ENCODE peak calls at places on chromosomes 3 and 15, in seven cellular contexts. One of them, this sample, is unnamed.

GRCh38 chr3:66904816-66905543 is 93.1 kb upstream of the KBTBD8 start:
- DNase-seq in CD8-positive, alpha-beta T cell: no peak
- DNase-seq in pancreas: no peak
- DNase-seq in upper lobe of right lung: no peak
- DNase-seq in fibroblast of lung: no peak
- DNase-seq in SK-N-SH: no peak
- DNase-seq in A549: no peak
- DNase-seq in this sample: no peak

GRCh38 chr3:126811530-126811929 is 107.5 kb downstream of the CHCHD6 start:
- DNase-seq in CD8-positive, alpha-beta T cell: no peak
- DNase-seq in pancreas: no peak
- DNase-seq in upper lobe of right lung: no peak
- DNase-seq in fibroblast of lung: peak
- DNase-seq in SK-N-SH: no peak
- DNase-seq in A549: no peak
- DNase-seq in this sample: no peak

GRCh38 chr3:196008929-196009328 is 73.0 kb downstream of the TFRC start:
- DNase-seq in CD8-positive, alpha-beta T cell: no peak
- DNase-seq in pancreas: no peak
- DNase-seq in upper lobe of right lung: no peak
- DNase-seq in fibroblast of lung: no peak
- DNase-seq in SK-N-SH: no peak
- DNase-seq in A549: no peak
- DNase-seq in this sample: no peak

GRCh38 chr15:78437107-78437761 is 782 bp upstream of the IREB2 start:
- DNase-seq in CD8-positive, alpha-beta T cell: no peak
- DNase-seq in pancreas: no peak
- DNase-seq in upper lobe of right lung: no peak
- DNase-seq in fibroblast of lung: no peak
- DNase-seq in SK-N-SH: peak
- DNase-seq in A549: no peak
- DNase-seq in this sample: no peak

GRCh38 chr3:4501991-4502390 is 8.8 kb downstream of the ITPR1 start:
- DNase-seq in CD8-positive, alpha-beta T cell: no peak
- DNase-seq in pancreas: no peak
- DNase-seq in upper lobe of right lung: no peak
- DNase-seq in fibroblast of lung: no peak
- DNase-seq in SK-N-SH: no peak
- DNase-seq in A549: no peak
- DNase-seq in this sample: no peak

GRCh38 chr3:129971368-129972052 is 3.0 kb upstream of the TRH start:
- DNase-seq in CD8-positive, alpha-beta T cell: no peak
- DNase-seq in pancreas: no peak
- DNase-seq in upper lobe of right lung: no peak
- DNase-seq in fibroblast of lung: no peak
- DNase-seq in SK-N-SH: no peak
- DNase-seq in A549: no peak
- DNase-seq in this sample: no peak

GRCh38 chr3:149599236-149599635 is 58.6 kb downstream of the WWTR1 start:
- DNase-seq in CD8-positive, alpha-beta T cell: no peak
- DNase-seq in pancreas: no peak
- DNase-seq in upper lobe of right lung: no peak
- DNase-seq in fibroblast of lung: peak
- DNase-seq in SK-N-SH: no peak
- DNase-seq in A549: no peak
- DNase-seq in this sample: no peak

GRCh38 chr3:27079427-27080105 is 289.6 kb downstream of the NEK10 start:
- DNase-seq in CD8-positive, alpha-beta T cell: no peak
- DNase-seq in pancreas: no peak
- DNase-seq in upper lobe of right lung: no peak
- DNase-seq in fibroblast of lung: peak
- DNase-seq in SK-N-SH: no peak
- DNase-seq in A549: no peak
- DNase-seq in this sample: no peak

GRCh38 chr3:69922521-69923000 is 77.0 kb upstream of the SAMMSON start:
- DNase-seq in CD8-positive, alpha-beta T cell: no peak
- DNase-seq in pancreas: no peak
- DNase-seq in upper lobe of right lung: no peak
- DNase-seq in fibroblast of lung: no peak
- DNase-seq in SK-N-SH: no peak
- DNase-seq in A549: no peak
- DNase-seq in this sample: no peak

GRCh38 chr15:60297047-60297446 is 100.7 kb downstream of the ANXA2 start:
- DNase-seq in CD8-positive, alpha-beta T cell: no peak
- DNase-seq in pancreas: no peak
- DNase-seq in upper lobe of right lung: no peak
- DNase-seq in fibroblast of lung: no peak
- DNase-seq in SK-N-SH: no peak
- DNase-seq in A549: no peak
- DNase-seq in this sample: no peak

GRCh38 chr15:58704155-58704825 is 45.2 kb downstream of the ADAM10 start:
- DNase-seq in CD8-positive, alpha-beta T cell: no peak
- DNase-seq in pancreas: no peak
- DNase-seq in upper lobe of right lung: no peak
- DNase-seq in fibroblast of lung: no peak
- DNase-seq in SK-N-SH: no peak
- DNase-seq in A549: no peak
- DNase-seq in this sample: no peak

GRCh38 chr15:89928421-89928820 is 15.7 kb upstream of the ARPIN start:
- DNase-seq in CD8-positive, alpha-beta T cell: no peak
- DNase-seq in pancreas: no peak
- DNase-seq in upper lobe of right lung: no peak
- DNase-seq in fibroblast of lung: no peak
- DNase-seq in SK-N-SH: peak
- DNase-seq in A549: no peak
- DNase-seq in this sample: no peak

GRCh38 chr3:58009026-58009748 is 965 bp downstream of the FLNB start:
- DNase-seq in CD8-positive, alpha-beta T cell: peak
- DNase-seq in pancreas: peak
- DNase-seq in upper lobe of right lung: peak
- DNase-seq in fibroblast of lung: no peak
- DNase-seq in SK-N-SH: peak
- DNase-seq in A549: no peak
- DNase-seq in this sample: peak

GRCh38 chr15:33729648-33730047 is 238.6 kb upstream of the CHRM5 start:
- DNase-seq in CD8-positive, alpha-beta T cell: no peak
- DNase-seq in pancreas: no peak
- DNase-seq in upper lobe of right lung: no peak
- DNase-seq in fibroblast of lung: peak
- DNase-seq in SK-N-SH: peak
- DNase-seq in A549: peak
- DNase-seq in this sample: no peak

GRCh38 chr3:17972476-17972875 is 230.0 kb upstream of the TBC1D5 start:
- DNase-seq in CD8-positive, alpha-beta T cell: no peak
- DNase-seq in pancreas: no peak
- DNase-seq in upper lobe of right lung: no peak
- DNase-seq in fibroblast of lung: no peak
- DNase-seq in SK-N-SH: no peak
- DNase-seq in A549: no peak
- DNase-seq in this sample: no peak

GRCh38 chr3:31980530-31981205 is 394 bp downstream of the OSBPL10 start:
- DNase-seq in CD8-positive, alpha-beta T cell: peak
- DNase-seq in pancreas: peak
- DNase-seq in upper lobe of right lung: peak
- DNase-seq in fibroblast of lung: peak
- DNase-seq in SK-N-SH: peak
- DNase-seq in A549: peak
- DNase-seq in this sample: peak

GRCh38 chr15:25676070-25676469 is 187.1 kb downstream of the ATP10A start:
- DNase-seq in CD8-positive, alpha-beta T cell: no peak
- DNase-seq in pancreas: no peak
- DNase-seq in upper lobe of right lung: peak
- DNase-seq in fibroblast of lung: no peak
- DNase-seq in SK-N-SH: no peak
- DNase-seq in A549: no peak
- DNase-seq in this sample: no peak

GRCh38 chr15:68930268-68931022 is at the start of gene SPESP1:
- DNase-seq in CD8-positive, alpha-beta T cell: peak
- DNase-seq in pancreas: peak
- DNase-seq in upper lobe of right lung: peak
- DNase-seq in fibroblast of lung: peak
- DNase-seq in SK-N-SH: peak
- DNase-seq in A549: no peak
- DNase-seq in this sample: peak

GRCh38 chr3:65497846-65498245 is 540.9 kb downstream of the MAGI1 start:
- DNase-seq in CD8-positive, alpha-beta T cell: no peak
- DNase-seq in pancreas: no peak
- DNase-seq in upper lobe of right lung: no peak
- DNase-seq in fibroblast of lung: no peak
- DNase-seq in SK-N-SH: peak
- DNase-seq in A549: no peak
- DNase-seq in this sample: no peak

GRCh38 chr3:63864008-63864871 is 573 bp downstream of the ATXN7 start:
- DNase-seq in CD8-positive, alpha-beta T cell: peak
- DNase-seq in pancreas: peak
- DNase-seq in upper lobe of right lung: peak
- DNase-seq in fibroblast of lung: no peak
- DNase-seq in SK-N-SH: peak
- DNase-seq in A549: peak
- DNase-seq in this sample: peak

GRCh38 chr3:179504371-179504770 is 53.1 kb upstream of the GNB4 start:
- DNase-seq in CD8-positive, alpha-beta T cell: no peak
- DNase-seq in pancreas: no peak
- DNase-seq in upper lobe of right lung: no peak
- DNase-seq in fibroblast of lung: no peak
- DNase-seq in SK-N-SH: no peak
- DNase-seq in A549: no peak
- DNase-seq in this sample: no peak

DNA sequence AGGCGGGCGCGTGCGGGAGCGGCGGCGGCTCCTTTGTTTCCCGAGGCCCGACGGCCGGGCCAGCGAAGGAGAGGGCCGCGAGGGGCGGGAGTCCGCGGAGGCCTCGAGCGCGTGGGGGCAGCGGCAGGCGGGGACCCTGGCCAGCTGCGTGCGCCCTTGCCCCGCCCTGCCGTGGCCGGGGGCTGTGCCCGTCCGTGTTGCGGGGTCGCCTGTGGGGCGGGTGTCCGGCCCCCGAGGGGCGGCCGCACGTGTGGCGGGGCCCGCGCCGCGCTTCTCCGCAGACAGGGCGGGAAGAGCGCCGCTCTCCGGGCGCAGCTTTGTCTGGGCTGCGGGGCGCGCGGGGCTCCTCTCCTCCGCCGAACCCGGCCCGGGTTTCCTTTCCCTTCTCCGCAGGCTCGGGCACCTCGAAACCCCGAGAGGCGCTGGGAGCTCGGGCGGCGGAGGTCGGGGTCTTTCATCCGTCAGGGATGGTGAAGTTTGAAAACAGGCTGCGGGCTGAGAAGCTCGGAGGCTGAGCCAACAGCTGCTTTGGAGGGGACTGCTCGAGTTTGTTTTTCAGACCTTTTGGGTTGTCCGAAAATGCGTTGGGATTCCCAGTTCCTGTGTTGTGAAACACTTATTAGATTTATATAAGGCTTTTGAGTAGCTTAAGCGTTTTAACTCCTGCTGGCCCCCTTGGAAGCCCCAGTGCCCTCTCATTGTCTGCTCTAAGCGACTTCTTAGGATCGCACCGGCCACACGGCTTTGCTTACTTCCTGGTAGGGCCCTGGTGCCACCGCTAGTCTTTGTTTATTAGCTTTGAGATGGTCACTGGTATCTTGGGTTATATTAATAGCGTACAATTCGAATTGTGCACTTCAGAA is 817 bp downstream of the USP3 start:
- DNase-seq in CD8-positive, alpha-beta T cell: peak
- DNase-seq in pancreas: peak
- DNase-seq in upper lobe of right lung: peak
- DNase-seq in fibroblast of lung: peak
- DNase-seq in SK-N-SH: peak
- DNase-seq in A549: peak
- DNase-seq in this sample: peak
- TF ChIP-seq CTCF in CD8-positive, alpha-beta T cell: no peak
- TF ChIP-seq CTCF in pancreas: peak
- TF ChIP-seq CTCF in upper lobe of right lung: no peak
- TF ChIP-seq CTCF in fibroblast of lung: no peak
- TF ChIP-seq CTCF in SK-N-SH: no peak
- TF ChIP-seq CTCF in A549: no peak
- TF ChIP-seq CTCF in this sample: peak

DNA sequence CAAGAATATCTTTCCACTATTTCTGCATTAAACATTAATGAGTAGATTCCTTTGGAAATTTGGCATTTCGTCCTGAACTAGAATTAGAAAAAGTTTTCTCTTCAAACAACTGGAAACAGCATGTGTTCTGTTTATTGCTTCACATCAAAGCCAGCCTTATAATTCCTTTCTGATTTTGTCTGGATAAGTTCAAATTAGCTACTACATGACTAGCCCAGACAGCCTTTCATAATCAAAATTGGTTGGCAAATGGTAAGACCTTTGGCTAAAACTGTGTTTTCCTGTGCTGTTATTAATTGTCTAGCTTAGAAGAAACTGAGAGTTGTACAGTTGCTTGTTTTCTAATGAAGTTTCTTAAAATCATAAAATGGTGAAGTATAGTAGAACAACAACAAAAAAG is 52.7 kb upstream of the P3H2 start:
- DNase-seq in CD8-positive, alpha-beta T cell: no peak
- DNase-seq in pancreas: no peak
- DNase-seq in upper lobe of right lung: no peak
- DNase-seq in fibroblast of lung: no peak
- DNase-seq in SK-N-SH: peak
- DNase-seq in A549: no peak
- DNase-seq in this sample: no peak
- H3K27ac ChIP-seq in CD8-positive, alpha-beta T cell: no peak
- H3K27ac ChIP-seq in pancreas: no peak
- H3K27ac ChIP-seq in upper lobe of right lung: no peak
- H3K27ac ChIP-seq in fibroblast of lung: no peak
- H3K27ac ChIP-seq in SK-N-SH: no peak
- H3K27ac ChIP-seq in A549: no peak
- H3K27ac ChIP-seq in this sample: no peak

GRCh38 chr15:66935688-66936087 is 129.7 kb upstream of the SMAD3 start:
- DNase-seq in CD8-positive, alpha-beta T cell: no peak
- DNase-seq in pancreas: no peak
- DNase-seq in upper lobe of right lung: no peak
- DNase-seq in fibroblast of lung: no peak
- DNase-seq in SK-N-SH: no peak
- DNase-seq in A549: no peak
- DNase-seq in this sample: no peak
- H3K4me3 ChIP-seq in CD8-positive, alpha-beta T cell: no peak
- H3K4me3 ChIP-seq in pancreas: no peak
- H3K4me3 ChIP-seq in upper lobe of right lung: peak
- H3K4me3 ChIP-seq in fibroblast of lung: peak
- H3K4me3 ChIP-seq in SK-N-SH: no peak
- H3K4me3 ChIP-seq in A549: no peak
- H3K4me3 ChIP-seq in this sample: no peak

DNA sequence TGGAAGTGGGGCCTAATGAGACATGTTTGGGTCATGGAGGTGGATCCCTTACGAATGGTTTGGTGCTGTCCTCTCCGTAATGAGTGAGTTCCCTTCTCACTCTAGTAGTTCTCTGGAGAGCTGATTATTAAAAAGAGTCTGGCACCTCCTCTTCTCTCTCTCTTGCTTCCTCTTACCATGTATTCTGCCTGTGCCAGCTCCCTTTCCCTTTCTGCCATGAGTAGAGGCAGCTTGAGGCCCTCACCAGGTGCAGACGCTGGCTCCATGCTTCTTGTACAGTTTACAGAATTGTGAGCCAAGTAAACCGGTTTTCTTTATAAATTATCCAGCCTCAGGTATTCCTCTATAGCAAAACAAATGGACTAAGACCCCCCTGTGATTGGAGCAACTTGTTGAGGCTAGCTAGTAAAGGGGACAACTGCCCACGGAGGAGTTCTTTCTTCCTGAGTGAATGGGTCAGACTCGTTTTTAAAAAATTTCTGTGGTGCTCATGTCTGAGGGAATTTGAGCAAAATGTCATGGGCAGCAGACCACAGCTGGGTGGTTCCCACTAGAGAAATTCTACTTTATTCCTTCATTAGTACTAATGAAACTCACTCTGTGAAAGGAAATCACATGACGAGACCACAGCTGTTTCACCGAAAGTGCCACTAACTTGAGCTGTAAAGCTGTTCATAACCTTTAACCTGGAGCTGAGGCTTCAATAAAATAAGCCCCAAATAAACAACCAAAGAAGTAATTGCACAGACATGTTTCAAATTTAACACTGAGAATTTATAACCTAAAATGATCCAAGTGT is 210.0 kb downstream of the NFKBIZ start:
- DNase-seq in CD8-positive, alpha-beta T cell: no peak
- DNase-seq in pancreas: no peak
- DNase-seq in upper lobe of right lung: no peak
- DNase-seq in fibroblast of lung: no peak
- DNase-seq in SK-N-SH: no peak
- DNase-seq in A549: no peak
- DNase-seq in this sample: no peak
- TF ChIP-seq CTCF in CD8-positive, alpha-beta T cell: no peak
- TF ChIP-seq CTCF in pancreas: no peak
- TF ChIP-seq CTCF in upper lobe of right lung: no peak
- TF ChIP-seq CTCF in fibroblast of lung: no peak
- TF ChIP-seq CTCF in SK-N-SH: no peak
- TF ChIP-seq CTCF in A549: no peak
- TF ChIP-seq CTCF in this sample: no peak